ENCODE peak calls at places on chromosomes 3 and 15, in nine cellular contexts. A, Y, S, G, D, N, O, B and F are unnamed samples.

GRCh38 chr15:31345606-31346366 is 19.2 kb downstream of the KLF13 start:
- DNase-seq in A (no peak), Y (no peak), S (no peak), G (no peak), D (no peak), N (no peak), O (no peak), B (no peak), F (no peak)

GRCh38 chr15:99565031-99565280 is 828 bp upstream of the MEF2A start:
- DNase-seq in A (no peak), Y (no peak), S (no peak), G (peak; percentile 26), D (no peak), N (no peak), O (no peak), B (peak; percentile 55), F (no peak)

GRCh38 chr3:124483915-124484470 is 246.3 kb upstream of the UMPS start:
- DNase-seq in A (no peak), Y (no peak), S (no peak), G (no peak), D (no peak), N (no peak), O (no peak), B (no peak), F (no peak)

GRCh38 chr3:172846103-172846561 is 95.6 kb downstream of the ECT2 start:
- DNase-seq in A (no peak), Y (no peak), S (no peak), G (no peak), D (no peak), N (no peak), O (no peak), B (no peak), F (no peak)

GRCh38 chr3:52527732-52528595 is 5.7 kb downstream of the NT5DC2 start:
- DNase-seq in A (no peak), Y (no peak), S (no peak), G (no peak), D (no peak), N (no peak), O (peak; percentile 4), B (no peak), F (no peak)

GRCh38 chr15:75508741-75509532 is 57.4 kb upstream of the SIN3A start:
- DNase-seq in A (no peak), Y (no peak), S (no peak), G (no peak), D (peak; percentile 21), N (no peak), O (peak; percentile 8), B (peak; percentile 16), F (peak; percentile 37)

GRCh38 chr3:87710511-87710910 is 348.3 kb downstream of the CGGBP1 start:
- DNase-seq in A (no peak), Y (no peak), S (no peak), G (no peak), D (no peak), N (no peak), O (no peak), B (no peak), F (no peak)

GRCh38 chr3:187027531-187027936 is 97.2 kb downstream of the ST6GAL1 start:
- DNase-seq in A (no peak), Y (no peak), S (no peak), G (no peak), D (no peak), N (peak; percentile 80), O (no peak), B (no peak), F (no peak)

GRCh38 chr3:165642761-165643432 is 194.3 kb downstream of the BCHE start:
- DNase-seq in A (no peak), Y (no peak), S (peak; percentile 55), G (no peak), D (peak; percentile 43), N (no peak), O (peak; percentile 65), B (peak; percentile 62), F (no peak)

GRCh38 chr3:18019178-18019530 is 276.7 kb upstream of the TBC1D5 start:
- DNase-seq in A (no peak), Y (no peak), S (no peak), G (no peak), D (no peak), N (no peak), O (no peak), B (no peak), F (no peak)

GRCh38 chr3:72746412-72747411 is 101.5 kb downstream of the SHQ1 start:
- DNase-seq in A (no peak), Y (no peak), S (no peak), G (no peak), D (no peak), N (no peak), O (no peak), B (no peak), F (no peak)

GRCh38 chr3:13012228-13012691 is 61.0 kb downstream of the IQSEC1 start:
- DNase-seq in A (peak; percentile 44), Y (no peak), S (no peak), G (no peak), D (no peak), N (peak; percentile 91), O (peak; percentile 51), B (peak; percentile 67), F (peak; percentile 46)

GRCh38 chr3:188214442-188214841 is 60.5 kb downstream of the LPP start:
- DNase-seq in A (no peak), Y (no peak), S (no peak), G (no peak), D (no peak), N (no peak), O (no peak), B (no peak), F (no peak)

GRCh38 chr15:36755341-36755740 is 175.9 kb downstream of the CDIN1 start:
- DNase-seq in A (no peak), Y (no peak), S (no peak), G (no peak), D (no peak), N (no peak), O (no peak), B (no peak), F (no peak)

GRCh38 chr3:195446359-195446758 is 3.5 kb upstream of the ACAP2 start:
- DNase-seq in A (no peak), Y (no peak), S (no peak), G (no peak), D (no peak), N (no peak), O (peak; percentile 13), B (no peak), F (no peak)

GRCh38 chr3:33578325-33579180 is 138.3 kb upstream of the UBP1 start:
- DNase-seq in A (no peak), Y (no peak), S (peak; percentile 46), G (no peak), D (no peak), N (no peak), O (no peak), B (no peak), F (no peak)

GRCh38 chr3:159882784-159883779 is 105.6 kb upstream of the IL12A start:
- DNase-seq in A (no peak), Y (no peak), S (peak; percentile 45), G (no peak), D (no peak), N (no peak), O (no peak), B (no peak), F (no peak)

GRCh38 chr3:41629072-41629471 is 332.8 kb downstream of the ULK4 start:
- DNase-seq in A (no peak), Y (no peak), S (no peak), G (no peak), D (no peak), N (no peak), O (no peak), B (no peak), F (no peak)

GRCh38 chr3:78887029-78887428 is 880.8 kb downstream of the ROBO1 start:
- DNase-seq in A (no peak), Y (no peak), S (no peak), G (no peak), D (no peak), N (no peak), O (no peak), B (no peak), F (no peak)

GRCh38 chr15:58248504-58248842 is 110.3 kb downstream of the AQP9 start:
- DNase-seq in A (peak; percentile 28), Y (no peak), S (no peak), G (no peak), D (no peak), N (no peak), O (no peak), B (no peak), F (no peak)

GRCh38 chr15:74542192-74543042 is 1.4 kb downstream of the ARID3B start:
- DNase-seq in A (no peak), Y (no peak), S (no peak), G (no peak), D (no peak), N (no peak), O (no peak), B (no peak), F (no peak)

GRCh38 chr15:51093865-51094605 is 671 bp downstream of the TNFAIP8L3 start:
- DNase-seq in A (no peak), Y (no peak), S (no peak), G (peak; percentile 41), D (no peak), N (no peak), O (peak; percentile 27), B (no peak), F (peak; percentile 61)

GRCh38 chr15:60614862-60615771 is 136.2 kb upstream of the ICE2 start:
- DNase-seq in A (no peak), Y (no peak), S (no peak), G (no peak), D (no peak), N (no peak), O (peak; percentile 39), B (no peak), F (no peak)

GRCh38 chr3:177852408-177852807 is 655.1 kb upstream of the TBL1XR1 start:
- DNase-seq in A (no peak), Y (no peak), S (no peak), G (no peak), D (no peak), N (no peak), O (no peak), B (no peak), F (no peak)

GRCh38 chr15:96337991-96338771 is 7.7 kb downstream of the NR2F2 start:
- DNase-seq in A (no peak), Y (no peak), S (no peak), G (no peak), D (no peak), N (no peak), O (no peak), B (no peak), F (no peak)

GRCh38 chr3:172550347-172550943 is 27.2 kb upstream of the TNFSF10 start:
- DNase-seq in A (peak; percentile 41), Y (peak; percentile 35), S (no peak), G (no peak), D (no peak), N (no peak), O (no peak), B (no peak), F (no peak)

GRCh38 chr3:180402463-180403073 is 199.4 kb upstream of the TTC14 start:
- DNase-seq in A (no peak), Y (no peak), S (no peak), G (no peak), D (no peak), N (no peak), O (no peak), B (no peak), F (no peak)

GRCh38 chr15:66872394-66872793 is 170.4 kb downstream of the SMAD6 start:
- DNase-seq in A (no peak), Y (no peak), S (no peak), G (no peak), D (no peak), N (no peak), O (no peak), B (no peak), F (no peak)

GRCh38 chr3:9976736-9977709 is 9.6 kb downstream of the EMC3 start:
- DNase-seq in A (no peak), Y (no peak), S (peak; percentile 87), G (no peak), D (peak; percentile 89), N (no peak), O (peak; percentile 88), B (peak; percentile 36), F (no peak)

GRCh38 chr15:42911058-42911592 is 9.5 kb downstream of the TTBK2 start:
- DNase-seq in A (no peak), Y (no peak), S (no peak), G (no peak), D (no peak), N (no peak), O (no peak), B (no peak), F (no peak)

GRCh38 chr3:138947303-138948121 is 495 bp downstream of the FOXL2NB start:
- DNase-seq in A (no peak), Y (no peak), S (no peak), G (no peak), D (no peak), N (no peak), O (no peak), B (no peak), F (no peak)